ENCODE peak calls at places on chromosomes 11 and 22, in eight cellular contexts. Y is progenitor cell of endocrine pancreas; Q is activated CD8-positive, alpha-beta memory T cell treated with anti-CD3 and anti-CD28 coated beads, Interleukin-2, amount 10 ng/mL, durations not matched to agents 7 days and 5 days; T is activated effector memory CD4-positive, alpha-beta T cell treated with Interleukin-2 at 50 U/mL for 16 hours; C is aorta; O is pancreas; V is activated T-helper 1 cell treated with anti-CD3 and anti-CD28 coated beads, Interleukin-2, amount 50 U/mL, for 16 hours; G is IMR-90. R is an unnamed sample.

GRCh38 chr11:131465746-131466145 is 95.3 kb downstream of the NTM start:
- DNase-seq in Y (peak), Q (no peak), T (no peak), C (no peak), O (no peak), V (no peak), G (no peak), R (no peak)

GRCh38 chr11:68026391-68027105 is 3.9 kb upstream of the NDUFS8 start:
- DNase-seq in Y (no peak), Q (no peak), T (no peak), C (no peak), O (no peak), V (no peak), G (no peak), R (no peak)

GRCh38 chr11:74870485-74870884 is 78.4 kb downstream of the XRRA1 start:
- DNase-seq in Y (no peak), Q (no peak), T (no peak), C (no peak), O (no peak), V (no peak), G (peak), R (no peak)

GRCh38 chr22:17638182-17638431 is 450 bp upstream of the BCL2L13 start:
- DNase-seq in Y (no peak), Q (no peak), T (no peak), C (no peak), O (no peak), V (no peak), G (no peak), R (no peak)

GRCh38 chr11:130785376-130786110 is 130.7 kb downstream of the SNX19 start:
- DNase-seq in Y (no peak), Q (no peak), T (no peak), C (no peak), O (no peak), V (no peak), G (peak), R (no peak)

GRCh38 chr11:8908099-8908498 is 2.9 kb upstream of the AKIP1 start:
- DNase-seq in Y (no peak), Q (no peak), T (no peak), C (no peak), O (no peak), V (no peak), G (no peak), R (no peak)

GRCh38 chr11:125952973-125953372 is 7.1 kb downstream of the VSIG10L2 start:
- DNase-seq in Y (no peak), Q (peak), T (no peak), C (no peak), O (no peak), V (no peak), G (no peak), R (no peak)

GRCh38 chr22:24737582-24737981 is 36.9 kb downstream of the PIWIL3 start:
- DNase-seq in Y (no peak), Q (no peak), T (no peak), C (no peak), O (no peak), V (no peak), G (no peak), R (no peak)

GRCh38 chr22:37141476-37141875 is 8.2 kb downstream of the IL2RB start:
- DNase-seq in Y (no peak), Q (no peak), T (no peak), C (no peak), O (no peak), V (no peak), G (no peak), R (no peak)

GRCh38 chr11:208917-209260 is 1.4 kb downstream of the RIC8A start:
- DNase-seq in Y (no peak), Q (no peak), T (no peak), C (no peak), O (no peak), V (no peak), G (no peak), R (no peak)

GRCh38 chr22:31210830-31211503 is 1.1 kb upstream of the LIMK2 start:
- DNase-seq in Y (no peak), Q (peak), T (no peak), C (no peak), O (no peak), V (no peak), G (no peak), R (peak)

GRCh38 chr11:123694551-123694950 is 40.1 kb upstream of the SCN3B start:
- DNase-seq in Y (no peak), Q (no peak), T (no peak), C (no peak), O (no peak), V (no peak), G (no peak), R (no peak)

GRCh38 chr11:37104380-37104779 is 506.3 kb upstream of the RAG2 start:
- DNase-seq in Y (no peak), Q (no peak), T (no peak), C (no peak), O (no peak), V (no peak), G (no peak), R (no peak)

GRCh38 chr11:123351375-123351774 is 78.7 kb upstream of the GRAMD1B start:
- DNase-seq in Y (no peak), Q (no peak), T (no peak), C (no peak), O (no peak), V (no peak), G (no peak), R (no peak)

GRCh38 chr22:38080847-38081635 is 2.9 kb downstream of the SLC16A8 start:
- DNase-seq in Y (no peak), Q (no peak), T (no peak), C (peak), O (peak), V (no peak), G (peak), R (no peak)

GRCh38 chr11:47302853-47303252 is 32.9 kb downstream of the MADD start:
- DNase-seq in Y (no peak), Q (no peak), T (no peak), C (no peak), O (no peak), V (no peak), G (no peak), R (no peak)

GRCh38 chr11:1942541-1943260 is 4.4 kb upstream of the MRPL23 start:
- DNase-seq in Y (peak), Q (no peak), T (no peak), C (peak), O (peak), V (no peak), G (no peak), R (no peak)

GRCh38 chr11:35288817-35289541 is 130.4 kb downstream of the SLC1A2 start:
- DNase-seq in Y (no peak), Q (no peak), T (no peak), C (no peak), O (no peak), V (no peak), G (peak), R (no peak)

GRCh38 chr11:10858505-10859360 is 880 bp upstream of the ZBED5 start:
- DNase-seq in Y (peak), Q (peak), T (peak), C (peak), O (peak), V (no peak), G (peak), R (peak)

GRCh38 chr11:5257296-5257695 is 2.7 kb upstream of the HBG2 start:
- DNase-seq in Y (no peak), Q (no peak), T (no peak), C (no peak), O (no peak), V (no peak), G (no peak), R (no peak)

GRCh38 chr11:102367364-102367763 is 20.4 kb downstream of the BIRC2 start:
- DNase-seq in Y (no peak), Q (no peak), T (no peak), C (no peak), O (no peak), V (no peak), G (peak), R (no peak)

GRCh38 chr11:67354314-67355022 is 1.1 kb upstream of the POLD4 start:
- DNase-seq in Y (no peak), Q (no peak), T (no peak), C (peak), O (no peak), V (no peak), G (peak), R (no peak)

GRCh38 chr11:8086001-8086479 is 5.0 kb downstream of the TUB start:
- DNase-seq in Y (no peak), Q (no peak), T (no peak), C (peak), O (peak), V (no peak), G (peak), R (no peak)

GRCh38 chr11:72426054-72426757 is 8.1 kb downstream of the CLPB start:
- DNase-seq in Y (no peak), Q (no peak), T (no peak), C (no peak), O (no peak), V (no peak), G (no peak), R (no peak)

GRCh38 chr11:68812526-68812925 is 29.2 kb downstream of the CPT1A start:
- DNase-seq in Y (no peak), Q (no peak), T (no peak), C (no peak), O (no peak), V (no peak), G (no peak), R (no peak)

GRCh38 chr11:70423523-70424505 is 25.5 kb downstream of the CTTN start:
- DNase-seq in Y (no peak), Q (peak), T (no peak), C (no peak), O (no peak), V (no peak), G (peak), R (peak)

GRCh38 chr22:30694171-30694637 is 470 bp upstream of the OSBP2 start:
- DNase-seq in Y (peak), Q (peak), T (peak), C (peak), O (peak), V (peak), G (peak), R (peak)

GRCh38 chr11:114134870-114135269 is 75.4 kb downstream of the ZBTB16 start:
- DNase-seq in Y (no peak), Q (no peak), T (no peak), C (no peak), O (no peak), V (no peak), G (peak), R (no peak)

R was measured in activated CD4-positive, alpha-beta memory T cell treated with anti-CD3 and anti-CD28 coated beads, Interleukin-2, amount 10 ng/mL, durations not matched to agents 7 days and 5 days.